ENCODE peak calls at places on chromosomes 4 and X, in ten cellular contexts. S is ovary, B is RWPE1, Y is cardiac muscle cell, A is pancreas, U is fibroblast of lung, Z is neural progenitor cell, I is uterus, C is body of pancreas, W is right lobe of liver. X is an unnamed sample.

GRCh38 chrX:134745636-134746378 is 87.5 kb upstream of the PLAC1 start:
- DNase-seq in I (no peak), U (no peak), A (no peak), W (no peak), B (no peak), Y (no peak), S (peak; percentile 44), C (no peak), Z (no peak), X (no peak)

GRCh38 chr4:47686294-47686872 is 151.5 kb downstream of the CORIN start:
- DNase-seq in Z (peak; percentile 58), B (peak; percentile 24), A (peak; percentile 65), Y (peak; percentile 73), S (no peak), W (peak; percentile 77), I (peak; percentile 24), C (peak; percentile 63), U (peak; percentile 55), X (no peak)

GRCh38 chr4:11152684-11153083 is 276.0 kb downstream of the HS3ST1 start:
- DNase-seq in I (no peak), C (no peak), U (no peak), A (no peak), S (no peak), Y (peak; percentile 2), B (no peak), Z (no peak), W (no peak), X (no peak)

GRCh38 chrX:20060961-20061868 is 55.5 kb downstream of the MAP7D2 start:
- DNase-seq in I (no peak), U (no peak), S (no peak), C (no peak), B (no peak), A (no peak), Z (no peak), W (no peak), Y (no peak), X (no peak)

GRCh38 chrX:140422501-140422900 is 82.4 kb downstream of the SOX3 start:
- DNase-seq in U (no peak), S (no peak), I (no peak), A (no peak), Z (no peak), C (no peak), Y (no peak), W (no peak), B (no peak), X (no peak)

GRCh38 chrX:41085883-41086626 is 810 bp downstream of the USP9X start:
- DNase-seq in Y (peak; percentile 77), W (peak; percentile 59), C (peak; percentile 53), S (peak; percentile 78), Z (peak; percentile 60), A (peak; percentile 77), U (peak; percentile 39), B (peak; percentile 44), I (peak; percentile 69), X (peak; percentile 17)

GRCh38 chrX:80223922-80224579 is 196.2 kb upstream of the TENT5D start:
- DNase-seq in C (no peak), A (no peak), S (no peak), I (no peak), W (no peak), Z (peak; percentile 12), B (no peak), Y (no peak), U (no peak), X (no peak)

GRCh38 chr4:68904786-68905185 is 46.8 kb downstream of the UGT2A3 start:
- DNase-seq in Z (peak; percentile 19), I (no peak), B (no peak), C (peak; percentile 47), A (no peak), W (no peak), Y (no peak), U (no peak), S (no peak), X (no peak)

GRCh38 chr4:175622887-175623286 is 189.2 kb downstream of the GPM6A start:
- DNase-seq in U (no peak), A (no peak), B (no peak), Y (peak; percentile 18), S (no peak), Z (peak; percentile 16), C (no peak), I (no peak), W (no peak), X (no peak)

GRCh38 chrX:45743081-45743533 is 542.4 kb upstream of the DIPK2B start:
- DNase-seq in W (no peak), S (no peak), C (no peak), U (peak; percentile 42), Z (no peak), Y (no peak), A (no peak), I (no peak), B (peak; percentile 25), X (no peak)

GRCh38 chr4:56684320-56684719 is 3.2 kb upstream of the HOPX start:
- DNase-seq in Z (no peak), U (peak; percentile 41), I (no peak), W (no peak), S (no peak), C (no peak), A (no peak), B (peak; percentile 20), Y (no peak), X (no peak)

GRCh38 chr4:44646151-44646550 is 5.3 kb downstream of the YIPF7 start:
- DNase-seq in I (no peak), Z (no peak), C (no peak), Y (no peak), S (no peak), U (no peak), W (no peak), A (no peak), B (no peak), X (no peak)

GRCh38 chrX:75156537-75156945 is 458 bp upstream of the ABCB7 start:
- DNase-seq in S (no peak), U (peak; percentile 50), W (no peak), B (no peak), Y (no peak), A (no peak), Z (no peak), C (no peak), I (peak; percentile 22), X (no peak)

GRCh38 chrX:74291577-74291963 is 12.4 kb upstream of the ZCCHC13 start:
- DNase-seq in I (no peak), S (no peak), Y (no peak), W (no peak), A (no peak), C (no peak), Z (no peak), U (no peak), B (no peak), X (no peak)

GRCh38 chrX:118802857-118803256 is 20.8 kb upstream of the ZCCHC12 start:
- DNase-seq in S (no peak), Y (no peak), W (no peak), U (peak; percentile 61), A (no peak), C (no peak), I (peak; percentile 22), B (no peak), Z (no peak), X (no peak)

GRCh38 chrX:132958086-132958703 is at the start of gene HS6ST2:
- DNase-seq in Y (peak; percentile 64), U (no peak), A (peak; percentile 68), W (no peak), B (peak; percentile 22), C (peak; percentile 20), S (peak; percentile 39), I (no peak), Z (peak; percentile 65), X (no peak)
- TF ChIP-seq CTCF in Y (no peak), U (no peak), A (no peak), W (no peak), B (no peak), C (no peak), S (no peak), I (no peak), Z (peak; percentile 9), X (no peak)

GRCh38 chr4:78145005-78145404 is 87.9 kb downstream of the FRAS1 start:
- DNase-seq in U (no peak), Z (no peak), Y (no peak), A (no peak), W (no peak), S (no peak), C (no peak), I (no peak), B (no peak), X (no peak)
- H3K27ac ChIP-seq in U (no peak overlapping the region), Z (no peak overlapping the region), Y (no peak overlapping the region), A (no peak overlapping the region), W (no peak overlapping the region), S (no peak overlapping the region), C (no peak overlapping the region), I (no peak overlapping the region), B (no peak overlapping the region), X (no peak overlapping the region)

GRCh38 chrX:22969416-22969815 is 30.3 kb upstream of the DDX53 start:
- DNase-seq in B (no peak), I (no peak), U (no peak), C (no peak), Z (no peak), Y (no peak), W (no peak), A (no peak), S (no peak), X (no peak)

GRCh38 chrX:22963186-22963585 is 36.6 kb upstream of the DDX53 start:
- DNase-seq in W (no peak), S (no peak), Z (no peak), C (no peak), I (no peak), B (no peak), A (no peak), U (no peak), Y (no peak), X (no peak)

GRCh38 chrX:22970861-22971260 is 28.9 kb upstream of the DDX53 start:
- DNase-seq in Y (no peak), U (no peak), A (no peak), I (no peak), C (no peak), Z (no peak), W (no peak), S (no peak), B (no peak), X (no peak)

GRCh38 chrX:22968494-22968893 is 31.3 kb upstream of the DDX53 start:
- DNase-seq in Z (no peak), A (no peak), U (no peak), Y (no peak), B (no peak), I (no peak), W (no peak), C (no peak), S (no peak), X (no peak)
- TF ChIP-seq CTCF in Z (no peak), A (no peak), U (no peak), Y (no peak), B (no peak), I (no peak), W (no peak), C (no peak), S (no peak), X (no peak)

DNA sequence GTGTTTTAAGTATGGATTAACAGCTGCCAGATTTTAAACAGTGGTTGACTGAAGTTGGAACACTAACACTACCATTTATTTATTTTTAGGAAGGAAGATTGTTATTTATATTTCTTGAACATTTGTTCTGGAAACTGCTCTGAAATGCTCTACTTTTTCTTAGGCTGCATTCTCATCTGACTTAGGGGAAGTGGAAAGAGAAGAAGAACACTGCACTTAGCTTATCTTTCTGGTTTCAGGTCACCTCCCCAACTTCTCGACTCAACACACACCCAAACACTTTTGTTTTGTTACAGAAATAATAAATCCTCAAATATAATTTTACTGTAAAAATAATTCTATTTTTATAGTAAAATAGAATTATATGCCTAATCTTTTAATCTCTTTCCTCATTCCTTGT is 18.6 kb downstream of the BLTP1 start:
- DNase-seq in W (no peak), Y (no peak), Z (no peak), S (no peak), U (no peak), A (no peak), C (no peak), B (no peak), I (no peak), X (no peak)
- H3K27ac ChIP-seq in W (no peak overlapping the region), Y (peak overlapping the region; percentile 15), Z (no peak overlapping the region), S (no peak overlapping the region), U (no peak overlapping the region), A (no peak overlapping the region), C (no peak overlapping the region), B (no peak overlapping the region), I (no peak overlapping the region), X (peak overlapping the region; percentile 51)